ENCODE peak calls at places on chromosomes 5 and 9, in nine cellular contexts. One of them, this sample, is unnamed.

GRCh38 chr5:82641362-82641988 is 363.3 kb upstream of the RPS23 start:
- DNase-seq in HCT116: peak
- DNase-seq in CD4-positive, alpha-beta T cell: no peak
- DNase-seq in GM10248: peak
- DNase-seq in GM12865: peak
- DNase-seq in coronary artery: peak
- DNase-seq in Calu3: peak
- DNase-seq in A673: peak
- DNase-seq in fibroblast of mammary gland: peak
- DNase-seq in this sample: peak

GRCh38 chr9:107881625-107882300 is 392.2 kb upstream of the KLF4 start:
- DNase-seq in HCT116: no peak
- DNase-seq in CD4-positive, alpha-beta T cell: no peak
- DNase-seq in GM10248: no peak
- DNase-seq in GM12865: no peak
- DNase-seq in coronary artery: no peak
- DNase-seq in Calu3: no peak
- DNase-seq in A673: no peak
- DNase-seq in fibroblast of mammary gland: no peak
- DNase-seq in this sample: no peak

GRCh38 chr9:114330636-114331035 is 967 bp downstream of the ORM2 start:
- DNase-seq in HCT116: no peak
- DNase-seq in CD4-positive, alpha-beta T cell: no peak
- DNase-seq in GM10248: no peak
- DNase-seq in GM12865: no peak
- DNase-seq in coronary artery: no peak
- DNase-seq in Calu3: no peak
- DNase-seq in A673: no peak
- DNase-seq in fibroblast of mammary gland: no peak
- DNase-seq in this sample: no peak

GRCh38 chr9:124559871-124560270 is 52.7 kb upstream of the NR5A1 start:
- DNase-seq in HCT116: no peak
- DNase-seq in CD4-positive, alpha-beta T cell: no peak
- DNase-seq in GM10248: no peak
- DNase-seq in GM12865: no peak
- DNase-seq in coronary artery: no peak
- DNase-seq in Calu3: peak
- DNase-seq in A673: peak
- DNase-seq in fibroblast of mammary gland: peak
- DNase-seq in this sample: no peak

GRCh38 chr5:172008689-172009141 is 2.3 kb upstream of the FBXW11 start:
- DNase-seq in HCT116: no peak
- DNase-seq in CD4-positive, alpha-beta T cell: no peak
- DNase-seq in GM10248: no peak
- DNase-seq in GM12865: no peak
- DNase-seq in coronary artery: no peak
- DNase-seq in Calu3: no peak
- DNase-seq in A673: no peak
- DNase-seq in fibroblast of mammary gland: no peak
- DNase-seq in this sample: no peak

GRCh38 chr9:83537331-83538171 is 650 bp downstream of the FRMD3 start:
- DNase-seq in HCT116: no peak
- DNase-seq in CD4-positive, alpha-beta T cell: no peak
- DNase-seq in GM10248: no peak
- DNase-seq in GM12865: no peak
- DNase-seq in coronary artery: no peak
- DNase-seq in Calu3: no peak
- DNase-seq in A673: no peak
- DNase-seq in fibroblast of mammary gland: no peak
- DNase-seq in this sample: no peak

GRCh38 chr9:98129451-98129881 is 10.4 kb upstream of the TRIM14 start:
- DNase-seq in HCT116: no peak
- DNase-seq in CD4-positive, alpha-beta T cell: no peak
- DNase-seq in GM10248: peak
- DNase-seq in GM12865: peak
- DNase-seq in coronary artery: no peak
- DNase-seq in Calu3: no peak
- DNase-seq in A673: no peak
- DNase-seq in fibroblast of mammary gland: peak
- DNase-seq in this sample: peak

GRCh38 chr9:4167040-4167671 is 132.7 kb downstream of the GLIS3 start:
- DNase-seq in HCT116: no peak
- DNase-seq in CD4-positive, alpha-beta T cell: no peak
- DNase-seq in GM10248: no peak
- DNase-seq in GM12865: no peak
- DNase-seq in coronary artery: no peak
- DNase-seq in Calu3: no peak
- DNase-seq in A673: no peak
- DNase-seq in fibroblast of mammary gland: peak
- DNase-seq in this sample: no peak

GRCh38 chr9:136975624-136976023 is 1.7 kb upstream of the PTGDS start:
- DNase-seq in HCT116: no peak
- DNase-seq in CD4-positive, alpha-beta T cell: no peak
- DNase-seq in GM10248: no peak
- DNase-seq in GM12865: peak
- DNase-seq in coronary artery: no peak
- DNase-seq in Calu3: no peak
- DNase-seq in A673: no peak
- DNase-seq in fibroblast of mammary gland: no peak
- DNase-seq in this sample: peak

GRCh38 chr9:87725356-87725899 is 491 bp upstream of the CTSL start:
- DNase-seq in HCT116: no peak
- DNase-seq in CD4-positive, alpha-beta T cell: no peak
- DNase-seq in GM10248: no peak
- DNase-seq in GM12865: no peak
- DNase-seq in coronary artery: no peak
- DNase-seq in Calu3: no peak
- DNase-seq in A673: peak
- DNase-seq in fibroblast of mammary gland: peak
- DNase-seq in this sample: no peak

GRCh38 chr5:72093231-72093630 is 14.0 kb upstream of the MAP1B start:
- DNase-seq in HCT116: no peak
- DNase-seq in CD4-positive, alpha-beta T cell: no peak
- DNase-seq in GM10248: no peak
- DNase-seq in GM12865: no peak
- DNase-seq in coronary artery: no peak
- DNase-seq in Calu3: no peak
- DNase-seq in A673: no peak
- DNase-seq in fibroblast of mammary gland: peak
- DNase-seq in this sample: no peak

GRCh38 chr9:87497604-87498045 is at the start of gene DAPK1:
- DNase-seq in HCT116: peak
- DNase-seq in CD4-positive, alpha-beta T cell: no peak
- DNase-seq in GM10248: peak
- DNase-seq in GM12865: peak
- DNase-seq in coronary artery: no peak
- DNase-seq in Calu3: peak
- DNase-seq in A673: peak
- DNase-seq in fibroblast of mammary gland: peak
- DNase-seq in this sample: no peak

GRCh38 chr5:13632676-13633075 is 311.8 kb downstream of the DNAH5 start:
- DNase-seq in HCT116: no peak
- DNase-seq in CD4-positive, alpha-beta T cell: no peak
- DNase-seq in GM10248: no peak
- DNase-seq in GM12865: no peak
- DNase-seq in coronary artery: no peak
- DNase-seq in Calu3: no peak
- DNase-seq in A673: no peak
- DNase-seq in fibroblast of mammary gland: no peak
- DNase-seq in this sample: no peak

GRCh38 chr5:97000391-97000790 is 64.5 kb downstream of the LNPEP start:
- DNase-seq in HCT116: no peak
- DNase-seq in CD4-positive, alpha-beta T cell: no peak
- DNase-seq in GM10248: no peak
- DNase-seq in GM12865: no peak
- DNase-seq in coronary artery: no peak
- DNase-seq in Calu3: no peak
- DNase-seq in A673: no peak
- DNase-seq in fibroblast of mammary gland: no peak
- DNase-seq in this sample: no peak

GRCh38 chr5:65262094-65262493 is 219.6 kb downstream of the ADAMTS6 start:
- DNase-seq in HCT116: no peak
- DNase-seq in CD4-positive, alpha-beta T cell: no peak
- DNase-seq in GM10248: no peak
- DNase-seq in GM12865: no peak
- DNase-seq in coronary artery: no peak
- DNase-seq in Calu3: no peak
- DNase-seq in A673: peak
- DNase-seq in fibroblast of mammary gland: no peak
- DNase-seq in this sample: no peak

GRCh38 chr9:137253717-137254623 is 1.2 kb upstream of the NELFB start:
- DNase-seq in HCT116: no peak
- DNase-seq in CD4-positive, alpha-beta T cell: no peak
- DNase-seq in GM10248: no peak
- DNase-seq in GM12865: no peak
- DNase-seq in coronary artery: no peak
- DNase-seq in Calu3: no peak
- DNase-seq in A673: peak
- DNase-seq in fibroblast of mammary gland: no peak
- DNase-seq in this sample: no peak

GRCh38 chr9:109203761-109204360 is 36.8 kb upstream of the FRRS1L start:
- DNase-seq in HCT116: no peak
- DNase-seq in CD4-positive, alpha-beta T cell: no peak
- DNase-seq in GM10248: no peak
- DNase-seq in GM12865: no peak
- DNase-seq in coronary artery: no peak
- DNase-seq in Calu3: no peak
- DNase-seq in A673: no peak
- DNase-seq in fibroblast of mammary gland: no peak
- DNase-seq in this sample: no peak

GRCh38 chr5:56429110-56429561 is 196.0 kb upstream of the ANKRD55 start:
- DNase-seq in HCT116: no peak
- DNase-seq in CD4-positive, alpha-beta T cell: no peak
- DNase-seq in GM10248: no peak
- DNase-seq in GM12865: no peak
- DNase-seq in coronary artery: no peak
- DNase-seq in Calu3: peak
- DNase-seq in A673: no peak
- DNase-seq in fibroblast of mammary gland: peak
- DNase-seq in this sample: no peak

GRCh38 chr9:38622083-38622674 is 1.8 kb upstream of the ANKRD18A start:
- DNase-seq in HCT116: no peak
- DNase-seq in CD4-positive, alpha-beta T cell: no peak
- DNase-seq in GM10248: no peak
- DNase-seq in GM12865: no peak
- DNase-seq in coronary artery: no peak
- DNase-seq in Calu3: peak
- DNase-seq in A673: peak
- DNase-seq in fibroblast of mammary gland: no peak
- DNase-seq in this sample: no peak

DNA sequence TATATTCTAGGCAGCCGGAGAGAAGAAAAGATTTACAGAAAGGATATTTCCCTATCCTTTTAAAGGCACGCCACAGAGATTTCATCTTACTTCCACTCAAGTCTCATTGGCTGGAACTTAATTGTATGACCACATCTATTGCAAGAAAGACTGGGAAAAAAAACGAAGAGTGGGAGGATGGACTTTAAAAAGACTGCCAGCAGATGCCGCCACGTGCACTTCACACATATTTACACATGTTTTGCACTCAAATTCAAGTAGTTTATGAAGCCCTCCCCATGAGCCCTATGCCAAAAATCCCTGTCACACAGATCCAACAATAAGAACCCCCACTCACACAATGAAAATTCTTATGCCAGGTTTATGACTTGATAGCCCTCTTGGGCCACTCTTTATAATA is 138.5 kb upstream of the TYRP1 start:
- DNase-seq in HCT116: no peak
- DNase-seq in CD4-positive, alpha-beta T cell: no peak
- DNase-seq in GM10248: no peak
- DNase-seq in GM12865: no peak
- DNase-seq in coronary artery: no peak
- DNase-seq in Calu3: peak
- DNase-seq in A673: peak
- DNase-seq in fibroblast of mammary gland: peak
- DNase-seq in this sample: no peak
- TF ChIP-seq CTCF in HCT116: no peak
- TF ChIP-seq CTCF in CD4-positive, alpha-beta T cell: no peak
- TF ChIP-seq CTCF in GM10248: no peak
- TF ChIP-seq CTCF in GM12865: no peak
- TF ChIP-seq CTCF in coronary artery: no peak
- TF ChIP-seq CTCF in Calu3: no peak
- TF ChIP-seq CTCF in A673: peak
- TF ChIP-seq CTCF in fibroblast of mammary gland: no peak
- TF ChIP-seq CTCF in this sample: no peak

DNA sequence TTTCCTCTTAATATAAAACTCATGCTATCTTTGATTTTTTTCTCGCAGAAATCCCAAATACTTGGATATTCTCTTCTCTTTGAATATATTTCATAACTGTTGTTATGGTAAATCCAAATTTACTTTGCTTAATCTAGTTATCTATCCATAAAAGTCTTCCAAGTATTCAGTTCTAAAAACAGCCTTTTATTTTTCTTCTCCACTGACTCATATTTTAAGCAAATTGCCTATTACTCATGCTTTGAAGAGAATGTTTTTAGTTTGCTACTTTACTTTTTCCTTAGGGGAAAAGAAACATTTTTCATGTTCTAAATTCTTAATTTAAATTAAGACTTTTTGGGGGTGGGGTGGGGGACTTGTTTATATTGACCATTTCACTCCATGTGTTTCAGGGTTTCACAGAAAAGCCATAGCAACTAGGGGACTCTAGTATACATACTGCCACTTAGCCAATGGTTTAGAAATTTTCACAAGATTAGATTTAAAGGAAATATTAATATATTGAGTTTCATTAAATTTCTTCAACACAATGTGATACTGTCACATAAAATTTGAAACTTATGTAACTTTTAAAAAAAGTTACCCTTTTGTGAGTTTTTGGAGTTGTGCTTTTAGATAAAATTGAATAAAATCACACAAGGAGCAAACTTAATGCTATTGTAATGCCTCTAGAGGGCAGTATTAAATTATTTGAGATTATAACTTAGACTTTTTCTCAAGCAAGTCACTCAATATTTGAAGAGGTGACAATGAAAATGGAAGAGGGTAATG is 545.8 kb upstream of the ARRDC3 start:
- DNase-seq in HCT116: peak
- DNase-seq in CD4-positive, alpha-beta T cell: no peak
- DNase-seq in GM10248: peak
- DNase-seq in GM12865: no peak
- DNase-seq in coronary artery: no peak
- DNase-seq in Calu3: no peak
- DNase-seq in A673: peak
- DNase-seq in fibroblast of mammary gland: peak
- DNase-seq in this sample: no peak
- TF ChIP-seq CTCF in HCT116: peak
- TF ChIP-seq CTCF in CD4-positive, alpha-beta T cell: peak
- TF ChIP-seq CTCF in GM10248: peak
- TF ChIP-seq CTCF in GM12865: no peak
- TF ChIP-seq CTCF in coronary artery: no peak
- TF ChIP-seq CTCF in Calu3: peak
- TF ChIP-seq CTCF in A673: peak
- TF ChIP-seq CTCF in fibroblast of mammary gland: peak
- TF ChIP-seq CTCF in this sample: no peak

GRCh38 chr9:89564257-89564878 is 40.4 kb upstream of the GADD45G start:
- DNase-seq in HCT116: peak
- DNase-seq in CD4-positive, alpha-beta T cell: no peak
- DNase-seq in GM10248: peak
- DNase-seq in GM12865: peak
- DNase-seq in coronary artery: no peak
- DNase-seq in Calu3: peak
- DNase-seq in A673: peak
- DNase-seq in fibroblast of mammary gland: no peak
- DNase-seq in this sample: no peak
- TF ChIP-seq CTCF in HCT116: peak
- TF ChIP-seq CTCF in CD4-positive, alpha-beta T cell: no peak
- TF ChIP-seq CTCF in GM10248: peak
- TF ChIP-seq CTCF in GM12865: peak
- TF ChIP-seq CTCF in coronary artery: no peak
- TF ChIP-seq CTCF in Calu3: no peak
- TF ChIP-seq CTCF in A673: no peak
- TF ChIP-seq CTCF in fibroblast of mammary gland: no peak
- TF ChIP-seq CTCF in this sample: peak

GRCh38 chr5:108345541-108346171 is 36.2 kb downstream of the FBXL17 start:
- DNase-seq in HCT116: peak
- DNase-seq in CD4-positive, alpha-beta T cell: no peak
- DNase-seq in GM10248: peak
- DNase-seq in GM12865: peak
- DNase-seq in coronary artery: no peak
- DNase-seq in Calu3: no peak
- DNase-seq in A673: peak
- DNase-seq in fibroblast of mammary gland: peak
- DNase-seq in this sample: no peak
- TF ChIP-seq CTCF in HCT116: peak
- TF ChIP-seq CTCF in CD4-positive, alpha-beta T cell: peak
- TF ChIP-seq CTCF in GM10248: peak
- TF ChIP-seq CTCF in GM12865: peak
- TF ChIP-seq CTCF in coronary artery: no peak
- TF ChIP-seq CTCF in Calu3: no peak
- TF ChIP-seq CTCF in A673: peak
- TF ChIP-seq CTCF in fibroblast of mammary gland: peak
- TF ChIP-seq CTCF in this sample: no peak